ENCODE peak calls at places on chromosome 20, in eight cellular contexts. V is amniotic epithelial cell; F is GOT3; I is stimulated activated CD4-positive, alpha-beta T cell treated with anti-CD3 and anti-CD28 coated beads, Interleukin-1b, Interleukin-23, amount 100 ng/mL, for 24 hours; H is GDM1; S is nephron progenitor cell; O is NCI-H510A treated with DMSO at 0.1 percent for 48 hours; Q is stimulated activated CD8-positive, alpha-beta memory T cell treated with anti-CD3 and anti-CD28 coated beads, Interleukin-2, amount 100 ng/mL, for 1 hour. T is an unnamed sample.

GRCh38 chr20:41456341-41456740 is 89.7 kb upstream of the EMILIN3 start:
- DNase-seq in H (no peak), F (no peak), V (no peak), S (no peak), Q (no peak), O (no peak), I (no peak), T (no peak)

GRCh38 chr20:36092424-36093024 is 62.0 kb upstream of the EPB41L1 start:
- DNase-seq in V (no peak), O (no peak), Q (no peak), I (peak; percentile 4), S (peak; percentile 72), F (no peak), H (no peak), T (no peak)

GRCh38 chr20:44657875-44658274 is 6.4 kb upstream of the ADA start:
- DNase-seq in V (no peak), O (no peak), I (no peak), S (no peak), F (no peak), H (no peak), Q (no peak), T (no peak)

GRCh38 chr20:33559994-33560393 is 70.1 kb downstream of the CBFA2T2 start:
- DNase-seq in I (no peak), S (no peak), Q (no peak), O (no peak), H (no peak), V (no peak), F (no peak), T (no peak)

GRCh38 chr20:32637311-32637710 is 36.4 kb downstream of the C20orf203 start:
- DNase-seq in I (no peak), H (no peak), F (no peak), Q (no peak), S (no peak), V (no peak), O (no peak), T (no peak)

GRCh38 chr20:51473771-51474170 is 68.7 kb downstream of the NFATC2 start:
- DNase-seq in Q (no peak), I (no peak), H (no peak), V (no peak), F (no peak), S (no peak), O (no peak), T (no peak)

GRCh38 chr20:62762376-62762775 is 33.9 kb upstream of the MRGBP start:
- DNase-seq in O (no peak), Q (no peak), V (no peak), F (no peak), S (no peak), I (no peak), H (no peak), T (no peak)

GRCh38 chr20:58688838-58689237 is 3.8 kb upstream of the NPEPL1 start:
- DNase-seq in O (no peak), Q (no peak), V (no peak), S (no peak), H (no peak), I (no peak), F (no peak), T (no peak)

GRCh38 chr20:32484221-32485125 is 100.7 kb downstream of the NOL4L start:
- DNase-seq in V (no peak), Q (no peak), H (peak; percentile 26), F (no peak), S (peak; percentile 77), O (peak; percentile 49), I (peak; percentile 11), T (no peak)

GRCh38 chr20:50404419-50405234 is 105.6 kb upstream of the PTPN1 start:
- DNase-seq in V (no peak), Q (no peak), I (no peak), H (no peak), O (no peak), S (no peak), F (no peak), T (no peak)

GRCh38 chr20:45975686-45976085 is 3.7 kb upstream of the ZNF335 start:
- DNase-seq in I (no peak), Q (no peak), S (no peak), V (no peak), H (no peak), O (no peak), F (no peak), T (no peak)

GRCh38 chr20:51122931-51123658 is 100.2 kb upstream of the KCNG1 start:
- DNase-seq in I (no peak), F (no peak), H (no peak), S (no peak), V (no peak), Q (no peak), O (no peak), T (no peak)

GRCh38 chr20:57432874-57433491 is 41.8 kb downstream of the RBM38 start:
- DNase-seq in O (no peak), Q (peak; percentile 38), S (no peak), I (peak; percentile 42), H (peak; percentile 73), F (no peak), V (no peak), T (peak; percentile 75)

GRCh38 chr20:33635341-33635740 is 26.8 kb upstream of the C20orf144 start:
- DNase-seq in O (no peak), F (no peak), I (no peak), H (no peak), Q (no peak), V (no peak), S (no peak), T (no peak)

GRCh38 chr20:38920851-38921250 is 5.4 kb upstream of the FAM83D start:
- DNase-seq in S (no peak), I (no peak), F (no peak), Q (no peak), V (no peak), O (no peak), H (no peak), T (no peak)

GRCh38 chr20:25087186-25087929 is 5.4 kb upstream of the VSX1 start:
- DNase-seq in V (no peak), S (no peak), I (no peak), Q (no peak), F (no peak), H (no peak), O (no peak), T (no peak)

GRCh38 chr20:37165031-37165430 is 14.1 kb upstream of the RPN2 start:
- DNase-seq in Q (no peak), V (no peak), H (no peak), O (no peak), I (no peak), F (no peak), S (no peak), T (no peak)

GRCh38 chr20:48603819-48604405 is 223.9 kb downstream of the PREX1 start:
- DNase-seq in I (no peak), O (no peak), V (no peak), S (no peak), H (no peak), Q (no peak), F (no peak), T (no peak)

GRCh38 chr20:11843289-11843688 is 74.4 kb upstream of the BTBD3 start:
- DNase-seq in I (no peak), V (no peak), F (no peak), H (no peak), O (no peak), S (no peak), Q (no peak), T (no peak)

GRCh38 chr20:4018015-4018748 is 2.8 kb upstream of the RNF24 start:
- DNase-seq in V (no peak), H (no peak), O (peak; percentile 32), I (no peak), S (no peak), F (no peak), Q (no peak), T (no peak)

GRCh38 chr20:3161316-3162079 is 1.8 kb upstream of the FASTKD5 start:
- DNase-seq in O (peak; percentile 74), S (no peak), F (no peak), I (no peak), Q (no peak), H (no peak), V (no peak), T (no peak)

GRCh38 chr20:21389368-21389767 is 8.0 kb downstream of the NKX2-4 start:
- DNase-seq in S (no peak), H (no peak), O (no peak), Q (no peak), I (no peak), V (no peak), F (no peak), T (no peak)

GRCh38 chr20:12737900-12738299 is 270.9 kb upstream of the SPTLC3 start:
- DNase-seq in V (no peak), S (no peak), F (no peak), I (no peak), Q (no peak), H (no peak), O (no peak), T (no peak)

GRCh38 chr20:1654994-1655393 is 2.6 kb downstream of the SIRPG start:
- DNase-seq in V (no peak), I (no peak), S (no peak), O (no peak), F (no peak), Q (no peak), H (no peak), T (no peak)

GRCh38 chr20:43893930-43894329 is 20.7 kb upstream of the TOX2 start:
- DNase-seq in Q (no peak), S (no peak), V (no peak), F (no peak), I (no peak), H (no peak), O (no peak), T (no peak)

GRCh38 chr20:3239867-3240775 is 1.1 kb upstream of the SLC4A11 start:
- DNase-seq in S (peak; percentile 38), H (no peak), V (no peak), I (no peak), Q (no peak), F (no peak), O (no peak), T (no peak)

GRCh38 chr20:32012159-32012682 is 2.0 kb downstream of the CCM2L start:
- DNase-seq in H (no peak), O (no peak), F (no peak), Q (no peak), S (no peak), V (no peak), I (no peak), T (no peak)

GRCh38 chr20:63215101-63216040 is 560 bp downstream of the YTHDF1 start:
- DNase-seq in H (no peak), I (no peak), F (no peak), V (peak; percentile 66), S (peak; percentile 47), Q (no peak), O (peak; percentile 18), T (no peak)

GRCh38 chr20:18412202-18412901 is 54.5 kb downstream of the DZANK1 start:
- DNase-seq in V (no peak), F (no peak), H (peak; percentile 29), Q (no peak), O (peak; percentile 26), S (no peak), I (no peak), T (peak; percentile 36)

GRCh38 chr20:9179193-9179802 is 110.4 kb downstream of the PLCB4 start:
- DNase-seq in S (no peak), F (no peak), I (no peak), O (no peak), Q (no peak), H (no peak), V (peak; percentile 57), T (no peak)

T was measured in KG1.